ENCODE peak calls at places on chromosome 21, in five cellular contexts. One of them, this sample, is unnamed.

GRCh38 chr21:27532081-27532480 is 565.2 kb upstream of the ADAMTS5 start:
- DNase-seq in A549: peak
- DNase-seq in HepG2: peak
- DNase-seq in K562: no peak
- DNase-seq in WTC11: no peak
- DNase-seq in this sample: no peak

GRCh38 chr21:35853321-35853922 is 206.9 kb downstream of the SETD4 start:
- DNase-seq in WTC11: no peak
- DNase-seq in A549: no peak
- DNase-seq in HepG2: no peak
- DNase-seq in K562: no peak
- DNase-seq in this sample: no peak

GRCh38 chr21:28344985-28345384 is 647.7 kb downstream of the LTN1 start:
- DNase-seq in A549: no peak
- DNase-seq in WTC11: no peak
- DNase-seq in K562: no peak
- DNase-seq in HepG2: no peak
- DNase-seq in this sample: no peak

GRCh38 chr21:17758703-17759102 is 60.5 kb downstream of the C21orf91 start:
- DNase-seq in A549: no peak
- DNase-seq in K562: no peak
- DNase-seq in HepG2: no peak
- DNase-seq in WTC11: no peak
- DNase-seq in this sample: no peak

GRCh38 chr21:39451332-39452206 is at the start of gene SH3BGR:
- DNase-seq in WTC11: peak
- DNase-seq in K562: peak
- DNase-seq in A549: no peak
- DNase-seq in HepG2: no peak
- DNase-seq in this sample: no peak

GRCh38 chr21:32994305-32994704 is 31.4 kb upstream of the OLIG2 start:
- DNase-seq in A549: no peak
- DNase-seq in K562: peak
- DNase-seq in HepG2: no peak
- DNase-seq in WTC11: no peak
- DNase-seq in this sample: no peak

GRCh38 chr21:31967334-31967733 is 94.5 kb downstream of the HUNK start:
- DNase-seq in A549: no peak
- DNase-seq in WTC11: no peak
- DNase-seq in HepG2: no peak
- DNase-seq in K562: no peak
- DNase-seq in this sample: no peak

GRCh38 chr21:32748529-32748928 is 20.7 kb upstream of the SYNJ1 start:
- DNase-seq in A549: no peak
- DNase-seq in HepG2: peak
- DNase-seq in K562: no peak
- DNase-seq in WTC11: no peak
- DNase-seq in this sample: no peak

GRCh38 chr21:32764186-32764585 is 7.4 kb downstream of the PAXBP1 start:
- DNase-seq in K562: no peak
- DNase-seq in HepG2: no peak
- DNase-seq in WTC11: no peak
- DNase-seq in A549: no peak
- DNase-seq in this sample: no peak

GRCh38 chr21:31346256-31346821 is 2.3 kb upstream of the TIAM1 start:
- DNase-seq in WTC11: no peak
- DNase-seq in K562: no peak
- DNase-seq in HepG2: no peak
- DNase-seq in A549: no peak
- DNase-seq in this sample: no peak

GRCh38 chr21:16634522-16634914 is 878.3 kb upstream of the CXADR start:
- DNase-seq in K562: no peak
- DNase-seq in A549: no peak
- DNase-seq in HepG2: no peak
- DNase-seq in WTC11: peak
- DNase-seq in this sample: no peak

GRCh38 chr21:39523398-39523797 is 71.6 kb downstream of the SH3BGR start:
- DNase-seq in WTC11: no peak
- DNase-seq in HepG2: no peak
- DNase-seq in K562: no peak
- DNase-seq in A549: no peak
- DNase-seq in this sample: no peak

GRCh38 chr21:33324311-33325221 is at the start of gene IFNAR1:
- DNase-seq in HepG2: peak
- DNase-seq in WTC11: peak
- DNase-seq in A549: peak
- DNase-seq in K562: peak
- DNase-seq in this sample: peak

GRCh38 chr21:33815153-33815707 is 100.4 kb downstream of the ATP5PO start:
- DNase-seq in WTC11: no peak
- DNase-seq in HepG2: no peak
- DNase-seq in A549: no peak
- DNase-seq in K562: no peak
- DNase-seq in this sample: no peak

GRCh38 chr21:18138507-18138906 is 106.1 kb upstream of the CHODL start:
- DNase-seq in A549: no peak
- DNase-seq in HepG2: no peak
- DNase-seq in K562: no peak
- DNase-seq in WTC11: no peak
- DNase-seq in this sample: no peak

GRCh38 chr21:34576043-34576466 is 38.9 kb downstream of the RCAN1 start:
- DNase-seq in A549: no peak
- DNase-seq in WTC11: no peak
- DNase-seq in HepG2: no peak
- DNase-seq in K562: no peak
- DNase-seq in this sample: no peak

GRCh38 chr21:25855591-25855990 is 120.8 kb downstream of the GABPA start:
- DNase-seq in HepG2: no peak
- DNase-seq in WTC11: no peak
- DNase-seq in K562: no peak
- DNase-seq in A549: no peak
- DNase-seq in this sample: peak

GRCh38 chr21:25984538-25984937 is 186.0 kb downstream of the APP start:
- DNase-seq in A549: no peak
- DNase-seq in K562: no peak
- DNase-seq in WTC11: no peak
- DNase-seq in HepG2: no peak
- DNase-seq in this sample: no peak

GRCh38 chr21:37060296-37060695 is 12.6 kb downstream of the PIGP start:
- DNase-seq in A549: peak
- DNase-seq in WTC11: no peak
- DNase-seq in K562: no peak
- DNase-seq in HepG2: peak
- DNase-seq in this sample: no peak

GRCh38 chr21:36849461-36849860 is 117.0 kb downstream of the HLCS start:
- DNase-seq in A549: no peak
- DNase-seq in K562: no peak
- DNase-seq in HepG2: no peak
- DNase-seq in WTC11: no peak
- DNase-seq in this sample: no peak

GRCh38 chr21:27741736-27742135 is 774.8 kb upstream of the ADAMTS5 start:
- DNase-seq in HepG2: no peak
- DNase-seq in WTC11: no peak
- DNase-seq in A549: no peak
- DNase-seq in K562: no peak
- DNase-seq in this sample: no peak

DNA sequence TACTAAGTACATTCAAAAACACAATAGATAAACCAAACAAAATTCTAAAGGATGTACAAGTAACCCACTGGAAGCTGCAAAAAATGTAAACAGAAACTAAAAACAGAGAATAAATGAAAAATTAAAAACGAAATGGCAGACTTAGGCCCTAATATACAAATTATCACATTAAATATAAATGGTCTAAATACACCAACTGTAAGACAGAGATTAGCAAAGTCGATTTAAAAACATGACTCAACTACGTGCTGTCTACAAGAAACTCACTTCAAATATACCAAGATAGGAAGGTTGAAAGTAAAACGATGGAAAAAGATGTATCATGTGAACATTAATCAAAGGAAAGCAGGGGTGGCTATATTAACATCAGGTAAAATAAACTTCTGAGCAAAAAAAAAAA is 23.1 kb downstream of the SLC19A1 start:
- DNase-seq in A549: no peak
- DNase-seq in K562: no peak
- DNase-seq in WTC11: no peak
- DNase-seq in HepG2: no peak
- DNase-seq in this sample: no peak
- TF ChIP-seq ESRRA in A549: no peak
- TF ChIP-seq ESRRA in K562: no peak
- TF ChIP-seq ESRRA in WTC11: no peak
- TF ChIP-seq ESRRA in HepG2: no peak
- TF ChIP-seq ESRRA in this sample: no peak

DNA sequence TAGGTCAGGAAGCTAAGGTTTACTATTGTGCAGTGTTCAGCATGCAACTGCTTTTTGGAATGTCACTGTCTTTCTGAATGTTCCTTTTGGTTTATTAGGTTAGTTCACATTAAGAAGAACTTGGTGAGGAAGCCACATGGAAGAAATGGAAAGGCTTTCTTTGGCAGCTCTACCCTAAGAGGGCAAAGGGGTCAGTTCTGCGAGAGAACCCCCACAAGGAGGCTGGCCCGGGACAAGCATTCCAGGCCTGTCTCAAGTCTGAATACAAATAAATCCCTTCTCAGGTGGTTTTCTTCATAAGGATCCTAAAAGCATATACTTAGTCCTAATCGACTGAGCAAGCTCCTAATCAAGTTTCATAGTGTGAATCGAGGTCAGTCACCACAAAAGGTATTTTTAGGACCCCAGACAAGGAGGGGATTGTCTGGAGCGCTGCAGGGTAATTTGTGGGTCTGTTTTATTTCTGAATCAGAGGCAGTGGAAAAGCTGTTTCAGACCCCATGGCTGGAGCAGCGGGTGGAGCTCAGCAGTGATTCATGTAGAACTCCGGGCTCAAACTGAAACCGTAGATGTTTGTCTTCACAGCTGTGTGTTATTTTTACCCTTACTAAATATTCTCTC is 63.3 kb downstream of the ERG start:
- DNase-seq in K562: no peak
- DNase-seq in A549: peak
- DNase-seq in WTC11: no peak
- DNase-seq in HepG2: no peak
- DNase-seq in this sample: no peak
- TF ChIP-seq ESRRA in K562: no peak
- TF ChIP-seq ESRRA in A549: no peak
- TF ChIP-seq ESRRA in WTC11: no peak
- TF ChIP-seq ESRRA in HepG2: no peak
- TF ChIP-seq ESRRA in this sample: no peak

DNA sequence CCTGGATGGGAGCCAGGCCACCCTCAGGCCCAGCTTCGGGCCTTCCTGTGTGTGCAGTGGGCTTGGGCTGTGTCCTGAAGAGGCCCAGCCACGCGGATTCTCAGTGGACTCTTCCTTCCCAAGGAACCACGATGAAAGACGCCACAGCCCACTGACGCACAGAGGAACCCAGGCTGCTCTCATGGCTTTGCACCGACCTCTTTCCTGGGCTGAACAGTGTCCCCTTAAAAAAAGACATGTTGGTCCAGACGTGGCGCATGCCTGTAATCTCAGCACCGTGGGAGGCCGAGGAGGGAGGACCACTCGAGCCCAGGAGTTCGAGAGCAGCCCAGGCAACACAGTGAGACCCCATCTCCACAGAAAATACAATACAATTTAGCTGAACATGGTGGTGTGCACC is 3.5 kb downstream of the KRTAP10-11 start:
- DNase-seq in WTC11: no peak
- DNase-seq in K562: no peak
- DNase-seq in A549: no peak
- DNase-seq in HepG2: no peak
- DNase-seq in this sample: no peak
- TF ChIP-seq ESRRA in WTC11: no peak
- TF ChIP-seq ESRRA in K562: no peak
- TF ChIP-seq ESRRA in A549: no peak
- TF ChIP-seq ESRRA in HepG2: no peak
- TF ChIP-seq ESRRA in this sample: no peak

GRCh38 chr21:45080639-45081414 is 6.4 kb downstream of the ADARB1 start:
- DNase-seq in A549: no peak
- DNase-seq in WTC11: no peak
- DNase-seq in K562: no peak
- DNase-seq in HepG2: no peak
- DNase-seq in this sample: no peak
- TF ChIP-seq ESRRA in A549: no peak
- TF ChIP-seq ESRRA in WTC11: no peak
- TF ChIP-seq ESRRA in K562: no peak
- TF ChIP-seq ESRRA in HepG2: no peak
- TF ChIP-seq ESRRA in this sample: no peak

DNA sequence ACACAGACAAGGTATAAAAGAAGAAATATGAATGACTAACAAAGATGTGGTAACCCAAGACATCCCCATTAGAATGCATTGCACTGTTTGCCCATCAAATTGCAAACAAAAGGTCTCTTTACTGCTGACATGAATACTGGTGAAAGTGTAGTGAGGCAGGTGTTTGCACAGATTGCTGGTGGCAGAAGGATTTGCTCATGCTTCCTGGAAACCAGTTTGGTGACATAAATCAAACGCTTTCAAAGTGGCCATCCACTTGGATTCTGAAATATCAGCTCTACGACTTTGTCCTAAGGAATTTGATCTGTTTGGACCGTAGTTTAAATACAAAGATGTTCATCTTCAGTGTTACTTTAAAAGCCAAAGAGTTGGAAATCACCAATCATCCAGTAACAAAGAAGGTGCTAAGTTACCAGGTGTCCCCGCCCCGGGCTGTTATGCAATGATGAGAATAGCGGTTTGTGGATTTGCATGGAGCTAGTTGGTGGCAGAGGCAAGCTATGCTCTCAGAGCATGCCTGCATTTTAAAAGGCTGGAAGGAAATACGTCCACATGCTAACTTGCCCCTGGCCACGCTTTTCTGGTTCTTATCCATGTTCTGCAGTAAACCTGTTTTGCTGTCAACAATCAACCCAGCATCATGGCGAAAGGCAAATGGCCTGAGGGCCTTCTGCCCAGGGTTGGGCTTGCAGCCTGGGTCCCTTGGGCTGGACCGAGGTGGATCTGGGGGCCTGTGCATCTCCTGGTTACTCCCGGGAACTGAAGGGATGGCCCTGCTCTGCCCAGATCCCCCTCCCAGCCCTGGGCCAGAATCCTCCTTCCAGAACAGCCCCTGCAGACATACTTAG is 49.2 kb downstream of the UMODL1 start:
- DNase-seq in WTC11: no peak
- DNase-seq in K562: no peak
- DNase-seq in HepG2: peak
- DNase-seq in A549: no peak
- DNase-seq in this sample: no peak
- TF ChIP-seq ESRRA in WTC11: no peak
- TF ChIP-seq ESRRA in K562: no peak
- TF ChIP-seq ESRRA in HepG2: no peak
- TF ChIP-seq ESRRA in A549: no peak
- TF ChIP-seq ESRRA in this sample: no peak

DNA sequence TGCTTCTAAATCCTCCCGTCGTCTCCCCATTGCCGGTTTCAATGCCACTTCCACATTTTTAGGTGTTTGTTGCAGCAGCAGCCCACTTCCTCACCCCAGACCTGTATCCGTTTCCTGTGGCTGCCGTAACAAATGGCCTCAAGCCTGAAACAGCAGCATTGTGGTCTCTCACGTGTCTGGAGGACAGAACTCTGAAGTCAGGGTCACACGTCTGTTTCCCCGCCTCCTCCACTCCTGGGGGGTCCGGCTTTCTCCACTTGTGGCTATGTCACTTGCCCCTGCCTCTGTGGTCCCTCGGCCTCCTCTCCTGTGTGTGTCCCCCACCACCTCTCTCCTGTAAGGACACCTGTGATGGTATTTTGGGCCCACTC is 21.8 kb downstream of the TRPM2 start:
- DNase-seq in A549: no peak
- DNase-seq in K562: no peak
- DNase-seq in WTC11: no peak
- DNase-seq in HepG2: no peak
- DNase-seq in this sample: no peak
- TF ChIP-seq ESRRA in A549: no peak
- TF ChIP-seq ESRRA in K562: no peak
- TF ChIP-seq ESRRA in WTC11: no peak
- TF ChIP-seq ESRRA in HepG2: no peak
- TF ChIP-seq ESRRA in this sample: no peak